ENCODE peak calls at places on chromosomes 5 and 9, in nine cellular contexts. B is activated T-helper 1 cell treated with anti-CD3 and anti-CD28 coated beads, Interleukin-12 subunit alpha, Interleukin-12 subunit beta, Interleukin-2, Interleukin-4 antibody, amounts not matched to agents 30 ng/mL and 10 ng/mL and 1 ng/mL, durations not matched to agents 14 hours and 24 hours and 36 hours; T is left cardiac atrium; Z is stimulated activated naive CD4-positive, alpha-beta T cell treated with Interleukin-2 at 50 U/mL for 16 hours; O is MV-4-11; P is SW 1271; X is A549; D is stimulated activated CD4-positive, alpha-beta T cell treated with anti-CD3 and anti-CD28 coated beads, Interleukin-1b, Interleukin-23, amount 100 ng/mL, for 24 hours; K is fibroblast of mammary gland. F is an unnamed sample.

GRCh38 chr5:145218019-145218418 is 617.1 kb downstream of the PRELID2 start:
- DNase-seq in B (no peak), T (no peak), K (no peak), Z (no peak), X (no peak), D (no peak), P (no peak), O (no peak), F (no peak)

GRCh38 chr5:120586646-120587045 is 122.5 kb downstream of the PRR16 start:
- DNase-seq in X (no peak), K (peak; percentile 20), O (no peak), B (no peak), D (no peak), T (no peak), Z (no peak), P (no peak), F (no peak)

GRCh38 chr9:131020388-131020787 is 11.4 kb downstream of the LAMC3 start:
- DNase-seq in T (no peak), Z (no peak), B (no peak), K (peak; percentile 91), O (no peak), P (no peak), D (no peak), X (no peak), F (no peak)

GRCh38 chr9:130820135-130820738 is 14.8 kb upstream of the ABL1 start:
- DNase-seq in K (no peak), X (no peak), B (no peak), T (no peak), Z (no peak), P (no peak), O (no peak), D (no peak), F (no peak)

GRCh38 chr9:87564111-87564510 is 66.4 kb downstream of the DAPK1 start:
- DNase-seq in D (no peak), B (no peak), P (no peak), O (no peak), K (peak; percentile 19), X (no peak), T (no peak), Z (no peak), F (no peak)

GRCh38 chr5:40502045-40502444 is 177.7 kb upstream of the PTGER4 start:
- DNase-seq in D (no peak), Z (no peak), T (no peak), P (no peak), X (no peak), O (no peak), K (no peak), B (no peak), F (no peak)

GRCh38 chr5:68540798-68541590 is 325.4 kb downstream of the PIK3R1 start:
- DNase-seq in D (no peak), K (no peak), Z (no peak), P (no peak), X (no peak), O (no peak), B (no peak), T (no peak), F (no peak)

GRCh38 chr9:8365029-8365428 is 565.5 kb upstream of the DMAC1 start:
- DNase-seq in B (no peak), K (peak; percentile 89), O (peak; percentile 83), T (no peak), Z (no peak), X (no peak), D (no peak), P (no peak), F (no peak)

GRCh38 chr9:77162366-77162765 is 15.0 kb upstream of the VPS13A start:
- DNase-seq in T (no peak), P (no peak), Z (no peak), B (no peak), X (no peak), K (no peak), O (no peak), D (no peak), F (no peak)

F was measured in keratinocyte.